ENCODE peak calls at places on chromosomes 6 and 20, in five cellular contexts. G is HCEC 1CT, B is NCI-H82, I is foreskin fibroblast, Y is nephron progenitor cell. R is an unnamed sample.

GRCh38 chr6:35140991-35141720 is at the start of gene TCP11:
- DNase-seq in B (no peak), G (no peak), I (no peak), Y (no peak), R (peak)

GRCh38 chr6:56851104-56851503 is 103.8 kb upstream of the BEND6 start:
- DNase-seq in I (peak), G (peak), Y (peak), B (no peak), R (peak)

GRCh38 chr20:58611236-58612020 is 39.7 kb upstream of the STX16 start:
- DNase-seq in Y (no peak), I (no peak), B (peak), G (no peak), R (no peak)

GRCh38 chr6:37988131-37988530 is 168.6 kb downstream of the ZFAND3 start:
- DNase-seq in Y (no peak), I (no peak), B (no peak), G (peak), R (no peak)

GRCh38 chr6:45467853-45468252 is 90.1 kb upstream of the SUPT3H start:
- DNase-seq in Y (no peak), B (no peak), I (no peak), G (no peak), R (no peak)

GRCh38 chr6:142361765-142362540 is 60.1 kb downstream of the ADGRG6 start:
- DNase-seq in Y (no peak), G (peak), B (no peak), I (peak), R (no peak)

GRCh38 chr20:58888521-58889333 is 36.2 kb downstream of the GNAS start:
- DNase-seq in B (peak), G (peak), Y (peak), I (peak), R (peak)

GRCh38 chr20:48772183-48772976 is 55.4 kb downstream of the PREX1 start:
- DNase-seq in Y (no peak), G (no peak), B (no peak), I (no peak), R (no peak)

GRCh38 chr20:63021356-63022321 is 14.9 kb upstream of the BHLHE23 start:
- DNase-seq in Y (no peak), I (no peak), B (no peak), G (no peak), R (peak)

GRCh38 chr20:14344746-14345145 is 7.3 kb upstream of the FLRT3 start:
- DNase-seq in G (no peak), I (no peak), B (peak), Y (no peak), R (no peak)

GRCh38 chr6:63785006-63785405 is 149.4 kb downstream of the PHF3 start:
- DNase-seq in G (no peak), I (no peak), B (no peak), Y (no peak), R (no peak)

GRCh38 chr6:113495521-113495920 is 361.6 kb upstream of the MARCKS start:
- DNase-seq in G (peak), B (no peak), Y (no peak), I (peak), R (no peak)

GRCh38 chr20:25259358-25259757 is 11.5 kb downstream of the PYGB start:
- DNase-seq in G (no peak), B (no peak), Y (no peak), I (no peak), R (no peak)

GRCh38 chr6:52390361-52390727 is 28.4 kb downstream of the PAQR8 start:
- DNase-seq in Y (no peak), B (no peak), G (peak), I (peak), R (no peak)

GRCh38 chr20:60214901-60215522 is 256.8 kb downstream of the CDH26 start:
- DNase-seq in G (peak), I (peak), B (peak), Y (no peak), R (no peak)

GRCh38 chr6:110448846-110449544 is 27.4 kb downstream of the SLC22A16 start:
- DNase-seq in B (peak), Y (no peak), I (no peak), G (no peak), R (no peak)

GRCh38 chr20:15703171-15703911 is 869.9 kb downstream of the KIF16B start:
- DNase-seq in Y (no peak), G (no peak), I (peak), B (no peak), R (no peak)

GRCh38 chr6:38638941-38639497 is 710 bp downstream of the BTBD9 start:
- DNase-seq in I (peak), Y (peak), G (peak), B (peak), R (no peak)

GRCh38 chr6:166085498-166085897 is 82.2 kb downstream of the TBXT start:
- DNase-seq in Y (no peak), I (no peak), G (no peak), B (no peak), R (no peak)

GRCh38 chr20:61185841-61186601 is 66.0 kb upstream of the CDH4 start:
- DNase-seq in G (peak), Y (no peak), B (no peak), I (peak), R (no peak)

GRCh38 chr20:47676219-47676721 is 109.0 kb downstream of the SULF2 start:
- DNase-seq in Y (no peak), I (no peak), G (no peak), B (peak), R (no peak)

GRCh38 chr20:31859998-31860380 is 10.3 kb downstream of the DUSP15 start:
- DNase-seq in B (no peak), Y (no peak), G (no peak), I (no peak), R (no peak)

GRCh38 chr6:137517404-137517803 is 23.2 kb upstream of the OLIG3 start:
- DNase-seq in B (no peak), Y (no peak), G (no peak), I (no peak), R (no peak)

GRCh38 chr6:15331143-15331542 is 85.3 kb downstream of the JARID2 start:
- DNase-seq in I (peak), G (peak), Y (no peak), B (no peak), R (no peak)

GRCh38 chr6:79257381-79258205 is 23.1 kb upstream of the HMGN3 start:
- DNase-seq in B (no peak), Y (no peak), G (peak), I (peak), R (no peak)

GRCh38 chr6:45398075-45398817 is 20.5 kb upstream of the SUPT3H start:
- DNase-seq in G (peak), Y (no peak), B (peak), I (no peak), R (no peak)

GRCh38 chr6:64904616-64905015 is 802.4 kb downstream of the EYS start:
- DNase-seq in B (no peak), G (no peak), Y (no peak), I (no peak), R (no peak)

GRCh38 chr6:38594008-38594665 is 45.6 kb downstream of the BTBD9 start:
- DNase-seq in G (no peak), B (no peak), I (no peak), Y (no peak), R (no peak)